ENCODE peak calls at places on chromosomes 3 and 15, in four cellular contexts. One of them, this sample, is unnamed.

GRCh38 chr3:148379763-148380162 is 317.9 kb upstream of the AGTR1 start:
- DNase-seq in kidney: no peak
- DNase-seq in adrenal gland: no peak
- DNase-seq in hepatocyte: peak
- DNase-seq in this sample: no peak

GRCh38 chr15:49696441-49696840 is 75.6 kb downstream of the DTWD1 start:
- DNase-seq in kidney: no peak
- DNase-seq in adrenal gland: no peak
- DNase-seq in hepatocyte: no peak
- DNase-seq in this sample: no peak

GRCh38 chr3:143295201-143296080 is 175.9 kb downstream of the CHST2 start:
- DNase-seq in kidney: no peak
- DNase-seq in adrenal gland: no peak
- DNase-seq in hepatocyte: no peak
- DNase-seq in this sample: no peak

GRCh38 chr3:53286727-53287412 is 31.0 kb upstream of the TKT start:
- DNase-seq in kidney: no peak
- DNase-seq in adrenal gland: peak
- DNase-seq in hepatocyte: no peak
- DNase-seq in this sample: peak

GRCh38 chr3:133574260-133574881 is 885 bp downstream of the CDV3 start:
- DNase-seq in kidney: peak
- DNase-seq in adrenal gland: peak
- DNase-seq in hepatocyte: peak
- DNase-seq in this sample: peak

GRCh38 chr15:100042558-100042957 is 299.2 kb downstream of the ADAMTS17 start:
- DNase-seq in kidney: no peak
- DNase-seq in adrenal gland: no peak
- DNase-seq in hepatocyte: no peak
- DNase-seq in this sample: no peak

GRCh38 chr15:92510163-92510882 is 116.6 kb downstream of the ST8SIA2 start:
- DNase-seq in kidney: no peak
- DNase-seq in adrenal gland: no peak
- DNase-seq in hepatocyte: peak
- DNase-seq in this sample: no peak

GRCh38 chr3:150736316-150736719 is 26.7 kb downstream of the SIAH2 start:
- DNase-seq in kidney: no peak
- DNase-seq in adrenal gland: no peak
- DNase-seq in hepatocyte: no peak
- DNase-seq in this sample: no peak

GRCh38 chr3:171753665-171754408 is 56.4 kb downstream of the PLD1 start:
- DNase-seq in kidney: no peak
- DNase-seq in adrenal gland: no peak
- DNase-seq in hepatocyte: no peak
- DNase-seq in this sample: no peak

GRCh38 chr3:13158441-13158840 is 85.2 kb upstream of the IQSEC1 start:
- DNase-seq in kidney: no peak
- DNase-seq in adrenal gland: no peak
- DNase-seq in hepatocyte: no peak
- DNase-seq in this sample: no peak

GRCh38 chr3:57757642-57758297 is 1.7 kb downstream of the SLMAP start:
- DNase-seq in kidney: no peak
- DNase-seq in adrenal gland: no peak
- DNase-seq in hepatocyte: peak
- DNase-seq in this sample: no peak

GRCh38 chr3:176208915-176209314 is 988.4 kb downstream of the TBL1XR1 start:
- DNase-seq in kidney: no peak
- DNase-seq in adrenal gland: no peak
- DNase-seq in hepatocyte: no peak
- DNase-seq in this sample: no peak

GRCh38 chr15:81410318-81410753 is 36.3 kb upstream of the TMC3 start:
- DNase-seq in kidney: no peak
- DNase-seq in adrenal gland: peak
- DNase-seq in hepatocyte: peak
- DNase-seq in this sample: peak

GRCh38 chr3:111538687-111539086 is 3.3 kb upstream of the CD96 start:
- DNase-seq in kidney: no peak
- DNase-seq in adrenal gland: no peak
- DNase-seq in hepatocyte: no peak
- DNase-seq in this sample: peak

GRCh38 chr3:126511291-126511690 is 6.3 kb downstream of the UROC1 start:
- DNase-seq in kidney: peak
- DNase-seq in adrenal gland: no peak
- DNase-seq in hepatocyte: no peak
- DNase-seq in this sample: no peak

GRCh38 chr3:184334470-184335158 is 2.8 kb upstream of the FAM131A start:
- DNase-seq in kidney: peak
- DNase-seq in adrenal gland: peak
- DNase-seq in hepatocyte: peak
- DNase-seq in this sample: peak

GRCh38 chr3:162119651-162120050 is 623.0 kb downstream of the OTOL1 start:
- DNase-seq in kidney: no peak
- DNase-seq in adrenal gland: no peak
- DNase-seq in hepatocyte: no peak
- DNase-seq in this sample: no peak

GRCh38 chr3:66200147-66200546 is 20.7 kb upstream of the SLC25A26 start:
- DNase-seq in kidney: no peak
- DNase-seq in adrenal gland: no peak
- DNase-seq in hepatocyte: peak
- DNase-seq in this sample: no peak

GRCh38 chr3:172673210-172673679 is 37.6 kb downstream of the NCEH1 start:
- DNase-seq in kidney: no peak
- DNase-seq in adrenal gland: peak
- DNase-seq in hepatocyte: peak
- DNase-seq in this sample: peak

GRCh38 chr3:73192036-73192738 is 130.7 kb downstream of the EBLN2 start:
- DNase-seq in kidney: no peak
- DNase-seq in adrenal gland: no peak
- DNase-seq in hepatocyte: peak
- DNase-seq in this sample: peak
- TF ChIP-seq CTCF in kidney: no peak
- TF ChIP-seq CTCF in adrenal gland: no peak
- TF ChIP-seq CTCF in hepatocyte: peak
- TF ChIP-seq CTCF in this sample: no peak

DNA sequence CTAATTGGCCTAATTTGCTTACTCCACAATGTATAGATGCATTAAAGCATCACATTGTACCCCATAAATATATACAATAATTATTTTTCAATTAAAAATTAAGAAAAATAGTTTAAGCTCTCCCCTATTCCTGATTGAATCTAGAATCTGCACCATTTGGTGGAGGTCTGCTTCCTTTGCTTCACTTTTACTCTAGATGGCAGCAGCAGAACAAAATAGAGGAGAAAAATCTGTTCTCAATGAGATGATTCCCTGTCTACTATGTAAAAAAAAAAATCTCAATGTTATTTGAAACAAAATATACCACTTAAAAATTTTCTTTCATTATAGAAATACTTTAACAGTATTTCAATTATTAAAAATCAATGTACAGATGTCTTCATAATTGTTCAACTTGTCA is 109.6 kb upstream of the FXR1 start:
- DNase-seq in kidney: no peak
- DNase-seq in adrenal gland: no peak
- DNase-seq in hepatocyte: peak
- DNase-seq in this sample: no peak
- TF ChIP-seq CTCF in kidney: no peak
- TF ChIP-seq CTCF in adrenal gland: peak
- TF ChIP-seq CTCF in hepatocyte: peak
- TF ChIP-seq CTCF in this sample: peak

GRCh38 chr3:55899887-55900286 is 412.8 kb upstream of the WNT5A start:
- DNase-seq in kidney: no peak
- DNase-seq in adrenal gland: no peak
- DNase-seq in hepatocyte: peak
- DNase-seq in this sample: no peak
- TF ChIP-seq CTCF in kidney: no peak
- TF ChIP-seq CTCF in adrenal gland: no peak
- TF ChIP-seq CTCF in hepatocyte: peak
- TF ChIP-seq CTCF in this sample: no peak

GRCh38 chr15:65027593-65027992 is 1.8 kb downstream of the MTFMT start:
- DNase-seq in kidney: no peak
- DNase-seq in adrenal gland: no peak
- DNase-seq in hepatocyte: no peak
- DNase-seq in this sample: no peak

GRCh38 chr15:65029736-65030208 is 333 bp upstream of the MTFMT start:
- DNase-seq in kidney: no peak
- DNase-seq in adrenal gland: no peak
- DNase-seq in hepatocyte: no peak
- DNase-seq in this sample: no peak

GRCh38 chr15:65026756-65027155 is 2.7 kb downstream of the MTFMT start:
- DNase-seq in kidney: no peak
- DNase-seq in adrenal gland: no peak
- DNase-seq in hepatocyte: no peak
- DNase-seq in this sample: no peak

GRCh38 chr15:65028338-65028737 is 1.1 kb downstream of the MTFMT start:
- DNase-seq in kidney: no peak
- DNase-seq in adrenal gland: no peak
- DNase-seq in hepatocyte: no peak
- DNase-seq in this sample: peak

GRCh38 chr15:65028921-65029735 is at the start of gene MTFMT:
- DNase-seq in kidney: peak
- DNase-seq in adrenal gland: peak
- DNase-seq in hepatocyte: peak
- DNase-seq in this sample: peak
- TF ChIP-seq CTCF in kidney: no peak
- TF ChIP-seq CTCF in adrenal gland: no peak
- TF ChIP-seq CTCF in hepatocyte: no peak
- TF ChIP-seq CTCF in this sample: no peak

GRCh38 chr3:31469385-31469784 is 63.3 kb upstream of the STT3B start:
- DNase-seq in kidney: no peak
- DNase-seq in adrenal gland: no peak
- DNase-seq in hepatocyte: no peak
- DNase-seq in this sample: no peak
- TF ChIP-seq CTCF in kidney: no peak
- TF ChIP-seq CTCF in adrenal gland: no peak
- TF ChIP-seq CTCF in hepatocyte: no peak
- TF ChIP-seq CTCF in this sample: no peak

DNA sequence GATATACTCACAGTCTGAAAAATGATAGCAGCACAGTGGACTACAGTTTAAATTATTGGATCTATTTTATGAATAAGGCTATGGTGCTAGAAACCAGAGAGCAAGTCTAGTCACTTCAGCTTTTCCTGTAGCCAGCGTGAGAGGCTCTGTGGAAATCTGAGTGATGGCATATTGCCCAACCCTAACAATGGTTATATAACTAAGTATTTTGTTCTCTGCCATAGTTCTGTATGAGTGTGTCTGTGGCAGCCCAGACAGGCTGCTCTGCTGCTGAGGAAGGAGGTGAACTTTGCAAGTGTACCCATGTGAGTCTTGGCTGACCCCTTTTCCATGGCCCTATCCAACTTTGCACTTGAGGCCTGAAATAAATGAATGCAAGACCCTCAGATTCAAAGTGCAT is 105.7 kb downstream of the LRTM1 start:
- DNase-seq in kidney: no peak
- DNase-seq in adrenal gland: peak
- DNase-seq in hepatocyte: peak
- DNase-seq in this sample: no peak
- TF ChIP-seq CTCF in kidney: no peak
- TF ChIP-seq CTCF in adrenal gland: no peak
- TF ChIP-seq CTCF in hepatocyte: no peak
- TF ChIP-seq CTCF in this sample: no peak

This sample was measured in activated CD8-positive, alpha-beta T cell treated with anti-CD3 and anti-CD28 coated beads for 36 hours.